ENCODE peak calls at places on chromosome 19, in ten cellular contexts. F is Caco-2, B is heart left ventricle, P is aorta, C is breast epithelium, T is pancreas, R is esophagus muscularis mucosa, S is iPS DF 6.9, G is IMR-90, Z is mammary epithelial cell. E is an unnamed sample. For H3K27me3 and H3K9me3, the result is how much of the 10 kb centered on the place peaks cover.

GRCh38 chr19:15393963-15394362 is 14.4 kb upstream of the AKAP8 start:
- DNase-seq in B (no peak), G (peak), P (no peak), S (no peak), Z (no peak), T (no peak), F (no peak), R (no peak), C (no peak), E (no peak)

GRCh38 chr19:3284759-3285646 is 60.5 kb downstream of the CELF5 start:
- DNase-seq in B (peak), S (peak), Z (peak), G (peak), R (no peak), T (peak), F (peak), C (peak), P (no peak), E (peak)

GRCh38 chr19:3270908-3271307 is 46.4 kb downstream of the CELF5 start:
- DNase-seq in G (peak), B (no peak), C (no peak), S (no peak), T (no peak), P (no peak), R (no peak), Z (peak), F (peak), E (peak)

GRCh38 chr19:28009696-28010095 is 1203.3 kb downstream of the UQCRFS1 start:
- DNase-seq in P (no peak), B (no peak), Z (no peak), G (no peak), S (no peak), R (no peak), F (no peak), C (no peak), T (no peak), E (no peak)

GRCh38 chr19:28619842-28620429 is 593.0 kb downstream of the UQCRFS1 start:
- DNase-seq in Z (no peak), T (no peak), G (no peak), R (peak), C (no peak), S (no peak), F (no peak), B (no peak), P (no peak), E (no peak)

GRCh38 chr19:46404884-46405658 is 8.3 kb downstream of the CCDC8 start:
- DNase-seq in R (no peak), Z (no peak), C (peak), F (peak), G (no peak), B (no peak), P (peak), T (peak), S (no peak), E (no peak)

GRCh38 chr19:43656436-43656835 is 13.5 kb downstream of the PLAUR start:
- DNase-seq in P (no peak), R (no peak), F (no peak), B (no peak), G (no peak), S (no peak), C (no peak), Z (no peak), T (no peak), E (no peak)

GRCh38 chr19:45498411-45499195 is at the start of gene PPM1N:
- DNase-seq in G (peak), B (peak), Z (no peak), C (no peak), S (no peak), F (no peak), P (no peak), R (no peak), T (no peak), E (no peak)

GRCh38 chr19:18895038-18895827 is 725 bp downstream of the CERS1 start:
- DNase-seq in G (no peak), Z (peak), P (no peak), B (peak), T (no peak), S (no peak), R (no peak), F (peak), C (no peak), E (peak)

GRCh38 chr19:17860331-17860992 is 752 bp downstream of the RPL18A start:
- DNase-seq in R (no peak), S (no peak), G (no peak), C (no peak), Z (no peak), B (no peak), P (no peak), T (no peak), F (no peak), E (peak)

GRCh38 chr19:16051254-16052025 is 24.9 kb upstream of the TPM4 start:
- DNase-seq in S (no peak), R (no peak), P (no peak), G (no peak), F (no peak), C (no peak), B (no peak), Z (peak), T (no peak), E (no peak)

GRCh38 chr19:17538684-17539287 is 16.7 kb upstream of the COLGALT1 start:
- DNase-seq in F (no peak), G (no peak), B (no peak), T (no peak), P (no peak), C (no peak), Z (no peak), S (no peak), R (no peak), E (no peak)

GRCh38 chr19:36916991-36917390 is 859 bp downstream of the ZNF568 start:
- DNase-seq in F (no peak), P (no peak), Z (peak), C (no peak), B (peak), R (no peak), T (no peak), S (no peak), G (peak), E (no peak)

GRCh38 chr19:5949792-5950305 is 28.1 kb downstream of the RANBP3 start:
- DNase-seq in S (no peak), C (no peak), Z (no peak), G (no peak), F (no peak), T (no peak), B (peak), P (no peak), R (no peak), E (no peak)

GRCh38 chr19:45976180-45976579 is 2.5 kb upstream of the NOVA2 start:
- DNase-seq in G (no peak), B (no peak), T (no peak), C (no peak), P (no peak), R (no peak), F (no peak), Z (no peak), S (no peak), E (no peak)

GRCh38 chr19:52527954-52528326 is 472 bp downstream of the ZNF808 start:
- DNase-seq in P (no peak), G (no peak), T (no peak), Z (no peak), F (no peak), C (no peak), R (no peak), B (peak), S (no peak), E (peak)

GRCh38 chr19:1245884-1246816 is 2.2 kb upstream of the MIDN start:
- DNase-seq in F (peak), Z (no peak), C (no peak), R (no peak), G (no peak), S (no peak), B (peak), P (no peak), T (peak), E (no peak)

GRCh38 chr19:19062454-19063182 is 1.2 kb upstream of the SLC25A42 start:
- DNase-seq in F (no peak), B (no peak), S (no peak), Z (peak), P (no peak), C (no peak), T (no peak), G (peak), R (no peak), E (no peak)

GRCh38 chr19:5880604-5881078 is 10.3 kb upstream of the FUT5 start:
- DNase-seq in P (no peak), R (peak), G (peak), F (peak), C (peak), B (peak), S (no peak), Z (peak), T (peak), E (no peak)

GRCh38 chr19:32878988-32879387 is 9.4 kb upstream of the SLC7A9 start:
- DNase-seq in P (no peak), S (no peak), C (peak), F (no peak), R (no peak), G (no peak), T (no peak), B (no peak), Z (no peak), E (no peak)

GRCh38 chr19:33231511-33231910 is 5.9 kb upstream of the SLC7A10 start:
- DNase-seq in T (no peak), Z (no peak), S (no peak), G (peak), B (no peak), C (no peak), F (no peak), P (no peak), R (no peak), E (no peak)

GRCh38 chr19:35269425-35270117 is 809 bp downstream of the USF2 start:
- DNase-seq in P (peak), C (peak), G (peak), T (peak), Z (peak), F (peak), S (no peak), B (peak), R (no peak), E (peak)

GRCh38 chr19:11390933-11391680 is 7.0 kb upstream of the EPOR start:
- DNase-seq in Z (no peak), R (no peak), T (no peak), S (no peak), G (no peak), C (no peak), P (no peak), F (no peak), B (no peak), E (no peak)

GRCh38 chr19:17725422-17726078 is 6.3 kb downstream of the MAP1S start:
- DNase-seq in B (no peak), S (no peak), Z (no peak), C (no peak), T (no peak), R (no peak), P (no peak), F (no peak), G (no peak), E (no peak)

GRCh38 chr19:50952890-50953289 is at the start of gene KLK5:
- DNase-seq in Z (peak), C (peak), R (no peak), F (no peak), S (no peak), G (no peak), T (no peak), B (no peak), P (no peak), E (no peak)

GRCh38 chr19:48487944-48488343 is 18.8 kb downstream of the CYTH2 start:
- DNase-seq in C (peak), B (peak), G (peak), S (no peak), T (peak), Z (peak), P (peak), F (no peak), R (no peak), E (no peak)

GRCh38 chr19:10760268-10760944 is 42.5 kb downstream of the DNM2 start:
- DNase-seq in G (no peak), T (no peak), R (no peak), F (no peak), B (no peak), Z (no peak), S (no peak), P (no peak), C (no peak), E (no peak)

GRCh38 chr19:10748195-10748923 is 30.5 kb downstream of the DNM2 start:
- DNase-seq in Z (no peak), F (no peak), G (no peak), S (no peak), B (no peak), C (no peak), R (no peak), P (no peak), T (no peak), E (no peak)

GRCh38 chr19:49772850-49773432 is 6.1 kb downstream of the AP2A1 start:
- DNase-seq in B (no peak), T (no peak), C (no peak), S (no peak), F (peak), P (no peak), Z (no peak), R (no peak), G (no peak), E (no peak)

GRCh38 chr19:37902668-37903067 is 3.7 kb downstream of the WDR87 start:
- DNase-seq in B (peak), F (peak), Z (peak), R (peak), C (peak), T (peak), G (peak), P (peak), S (peak), E (peak)

GRCh38 chr19:10670187-10670586 is 16.0 kb downstream of the ILF3 start:
- DNase-seq in S (no peak), G (no peak), C (no peak), R (no peak), B (no peak), Z (no peak), F (no peak), P (no peak), T (no peak), E (no peak)

GRCh38 chr19:48645652-48646191 is at the start of gene CA11:
- DNase-seq in Z (no peak), B (no peak), C (no peak), S (no peak), P (no peak), G (no peak), F (peak), R (no peak), T (no peak), E (no peak)

GRCh38 chr19:53365899-53366493 is 491 bp downstream of the ZNF525 start:
- DNase-seq in R (no peak), B (no peak), G (no peak), S (no peak), Z (peak), F (no peak), P (no peak), T (no peak), C (no peak), E (no peak)

DNA sequence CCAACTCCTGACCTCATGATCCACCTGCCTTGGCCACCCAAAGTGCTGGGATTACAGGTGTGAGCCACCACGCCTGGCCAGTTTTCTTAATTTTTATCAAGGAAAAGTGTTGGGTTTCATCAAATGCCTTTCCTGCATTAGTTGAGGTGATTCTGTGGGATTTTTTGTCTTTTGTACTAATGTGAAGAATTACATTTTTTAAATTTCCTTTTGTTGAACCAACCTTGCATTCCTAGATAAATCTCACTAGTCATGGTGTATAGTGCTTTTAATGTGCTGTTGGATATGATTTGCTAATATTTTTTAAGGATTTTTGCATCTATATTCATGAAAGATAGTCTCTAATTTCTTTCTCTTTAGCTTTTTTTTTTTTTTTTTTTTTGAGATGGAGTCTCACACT is 2.4 kb upstream of the ZNF560 start:
- DNase-seq in T (no peak), G (no peak), Z (no peak), P (no peak), B (no peak), C (no peak), F (no peak), R (no peak), S (no peak), E (no peak)
- H3K27me3 ChIP-seq in T (under half), G (under half), Z (under half), P (under half), B (under half), C (under half), F (under half), R (under half), S (under half), E (under half)

GRCh38 chr19:56721714-56722113 is 50.2 kb upstream of the ZNF835 start:
- DNase-seq in B (no peak), P (no peak), Z (no peak), C (no peak), R (no peak), T (no peak), S (no peak), G (no peak), F (no peak), E (no peak)
- H3K9me3 ChIP-seq in B (under half), P (under half), Z (under half), C (under half), R (under half), T (under half), S (under half), G (under half), F (under half), E (under half)

DNA sequence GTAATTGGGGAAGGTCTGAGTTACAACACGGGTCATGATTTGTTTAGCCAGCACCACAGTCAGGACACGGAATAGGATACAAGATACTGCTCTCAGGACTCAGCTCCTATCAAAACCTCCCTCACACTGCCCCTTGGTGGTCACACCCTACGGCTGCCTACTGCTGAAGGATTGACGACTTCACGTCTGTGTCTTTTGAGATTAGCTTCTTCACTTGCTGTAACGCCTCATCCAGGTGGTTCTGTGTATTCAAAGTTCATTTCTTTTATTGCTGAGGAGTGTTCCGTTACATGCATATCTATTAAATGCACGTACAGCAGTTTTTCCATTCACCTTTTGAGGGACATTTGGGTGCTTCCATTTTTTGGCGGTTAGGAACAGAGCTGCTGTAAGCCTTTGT is 46.3 kb downstream of the URI1 start:
- DNase-seq in F (no peak), G (no peak), B (no peak), C (no peak), P (no peak), S (peak), T (no peak), Z (no peak), R (no peak), E (peak)
- H3K27me3 ChIP-seq in F (under half), G (under half), B (under half), C (under half), P (under half), S (under half), T (under half), Z (under half), R (under half), E (under half)

DNA sequence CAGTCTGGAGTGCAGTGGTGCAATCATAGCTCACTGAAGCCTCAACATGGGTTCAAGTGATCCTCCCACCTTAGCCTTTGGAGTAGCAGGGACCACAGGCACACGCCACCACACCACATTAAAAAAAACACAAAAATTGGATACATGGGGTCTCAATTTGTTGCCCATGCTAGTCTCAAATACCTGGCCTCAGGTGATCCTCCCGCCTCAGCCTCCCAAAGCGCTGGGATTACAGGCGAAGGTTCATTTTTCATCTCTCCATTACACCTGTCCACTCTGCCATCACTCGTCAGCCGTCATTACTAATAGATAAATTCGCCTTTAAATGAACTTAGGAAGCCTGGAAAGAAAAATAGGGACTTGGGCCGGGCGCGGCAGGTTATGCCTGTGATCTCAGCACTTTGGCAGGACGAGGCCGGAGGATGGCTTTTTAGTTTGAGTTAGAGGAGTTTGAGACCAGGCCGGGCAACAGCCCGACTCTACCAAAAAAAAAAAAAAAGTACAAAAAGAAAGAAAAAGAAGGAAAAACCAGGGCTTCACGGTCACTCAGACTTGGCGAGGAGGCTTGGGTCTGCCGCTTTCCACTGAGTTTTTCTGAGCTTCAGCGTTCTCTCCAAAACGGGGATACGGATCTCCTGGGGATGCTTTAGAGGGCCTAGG is 654 bp upstream of the SUPT5H start:
- DNase-seq in T (no peak), Z (peak), B (no peak), G (no peak), S (no peak), R (no peak), P (no peak), C (no peak), F (no peak), E (no peak)
- H3K9me3 ChIP-seq in T (under half), Z (under half), B (under half), G (under half), S (under half), R (under half), P (under half), C (under half), F (under half), E (under half)

GRCh38 chr19:8342316-8342683 is 762 bp downstream of the KANK3 start:
- DNase-seq in G (no peak), C (no peak), B (no peak), Z (no peak), P (no peak), T (no peak), F (no peak), S (no peak), R (no peak), E (no peak)
- H3K27me3 ChIP-seq in G (under half), C (under half), B (under half), Z (under half), P (under half), T (under half), F (under half), S (under half), R (under half), E (under half)